ENCODE peak calls at places on chromosomes 7 and 10, in seven cellular contexts. R is fibroblast of lung, Q is foreskin fibroblast, D is Peyer's patch, K is upper lobe of right lung, V is kidney, M is tibial artery. G is an unnamed sample.

GRCh38 chr7:93910076-93910994 is 4.0 kb downstream of the GNGT1 start:
- DNase-seq in R (peak; percentile 89), Q (peak; percentile 67), D (no peak), K (no peak), V (no peak), M (no peak), G (no peak)

GRCh38 chr10:15084502-15084922 is 4.1 kb downstream of the ACBD7 start:
- DNase-seq in R (peak; percentile 99), Q (peak; percentile 85), D (no peak), K (no peak), V (no peak), M (no peak), G (no peak)

GRCh38 chr10:114502071-114502470 is 97.8 kb upstream of the AFAP1L2 start:
- DNase-seq in R (no peak), Q (no peak), D (no peak), K (no peak), V (no peak), M (no peak), G (no peak)

GRCh38 chr7:15042285-15042684 is 139.7 kb upstream of the DGKB start:
- DNase-seq in R (no peak), Q (no peak), D (no peak), K (no peak), V (no peak), M (no peak), G (no peak)

GRCh38 chr7:138167869-138168296 is 91.6 kb downstream of the AKR1D1 start:
- DNase-seq in R (no peak), Q (no peak), D (no peak), K (no peak), V (no peak), M (no peak), G (no peak)

GRCh38 chr10:87066178-87066577 is 28.5 kb downstream of the GLUD1 start:
- DNase-seq in R (no peak), Q (no peak), D (no peak), K (no peak), V (no peak), M (no peak), G (no peak)

GRCh38 chr10:76382381-76382851 is 951.0 kb downstream of the LRMDA start:
- DNase-seq in R (peak; percentile 58), Q (peak; percentile 87), D (no peak), K (no peak), V (no peak), M (no peak), G (no peak)

GRCh38 chr10:75801121-75801520 is 369.7 kb downstream of the LRMDA start:
- DNase-seq in R (no peak), Q (no peak), D (no peak), K (no peak), V (no peak), M (no peak), G (no peak)

GRCh38 chr7:84204655-84205054 is 10.1 kb upstream of the SEMA3A start:
- DNase-seq in R (peak; percentile 84), Q (peak; percentile 85), D (no peak), K (no peak), V (no peak), M (no peak), G (no peak)

GRCh38 chr7:155815332-155816191 is 3.3 kb upstream of the SHH start:
- DNase-seq in R (peak; percentile 53), Q (no peak), D (no peak), K (peak; percentile 89), V (peak; percentile 90), M (no peak), G (no peak)

GRCh38 chr7:20595971-20596370 is 19.5 kb upstream of the ABCB5 start:
- DNase-seq in R (no peak), Q (no peak), D (no peak), K (no peak), V (no peak), M (no peak), G (no peak)

GRCh38 chr7:130141161-130141857 is 63.9 kb downstream of the TMEM209 start:
- DNase-seq in R (peak; percentile 81), Q (peak; percentile 63), D (peak; percentile 52), K (peak; percentile 92), V (peak; percentile 95), M (peak; percentile 86), G (no peak)

GRCh38 chr10:46524471-46525176 is 31.8 kb downstream of the GPRIN2 start:
- DNase-seq in R (peak; percentile 56), Q (peak; percentile 36), D (no peak), K (peak; percentile 68), V (peak; percentile 83), M (no peak), G (no peak)

GRCh38 chr10:490256-490655 is 199.2 kb downstream of the DIP2C start:
- DNase-seq in R (peak; percentile 64), Q (no peak), D (no peak), K (peak; percentile 33), V (peak; percentile 30), M (peak; percentile 81), G (no peak)

GRCh38 chr10:80468002-80468401 is 13.9 kb downstream of the TSPAN14 start:
- DNase-seq in R (no peak), Q (no peak), D (peak; percentile 85), K (peak; percentile 85), V (peak; percentile 93), M (peak; percentile 75), G (no peak)

GRCh38 chr10:95247881-95248583 is 42.8 kb downstream of the PDLIM1 start:
- DNase-seq in R (no peak), Q (no peak), D (no peak), K (no peak), V (no peak), M (peak; percentile 28), G (no peak)

DNA sequence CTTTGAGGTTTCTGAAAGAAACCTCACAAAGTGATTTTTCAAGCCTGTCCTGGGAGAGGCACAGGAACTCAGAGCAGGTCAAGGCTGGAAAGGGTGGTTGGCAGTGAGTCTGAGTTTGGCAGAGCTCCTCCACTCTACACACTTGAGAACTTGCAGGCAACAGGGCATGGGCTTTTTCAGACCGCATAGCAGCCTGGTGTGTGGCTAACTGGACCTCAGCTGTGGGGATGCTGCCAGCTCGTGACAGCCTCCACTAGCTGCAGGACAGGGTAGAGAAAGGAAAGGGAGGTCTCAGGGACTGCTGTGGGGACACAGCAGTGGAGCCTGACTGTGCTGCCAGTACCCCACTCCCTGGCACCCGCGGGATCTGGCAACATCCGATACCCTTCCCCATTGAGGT is 2.6 kb downstream of the CDHR1 start:
- DNase-seq in R (no peak), Q (no peak), D (no peak), K (peak; percentile 50), V (no peak), M (no peak), G (no peak)
- TF ChIP-seq CTCF in R (no peak), Q (no peak), D (no peak), K (no peak), V (no peak), M (no peak), G (no peak)

GRCh38 chr10:52440612-52441285 is 126.7 kb downstream of the DKK1 start:
- DNase-seq in R (no peak), Q (peak; percentile 26), D (no peak), K (no peak), V (no peak), M (no peak), G (no peak)

GRCh38 chr10:52438119-52438518 is 124.0 kb downstream of the DKK1 start:
- DNase-seq in R (no peak), Q (no peak), D (no peak), K (no peak), V (no peak), M (no peak), G (no peak)

GRCh38 chr10:52446391-52446790 is 132.3 kb downstream of the DKK1 start:
- DNase-seq in R (no peak), Q (no peak), D (no peak), K (no peak), V (no peak), M (no peak), G (no peak)

GRCh38 chr10:52443419-52444388 is 129.6 kb downstream of the DKK1 start:
- DNase-seq in R (peak; percentile 85), Q (peak; percentile 81), D (no peak), K (no peak), V (no peak), M (no peak), G (no peak)

GRCh38 chr10:52442576-52442975 is 128.5 kb downstream of the DKK1 start:
- DNase-seq in R (peak; percentile 39), Q (peak; percentile 75), D (no peak), K (no peak), V (no peak), M (no peak), G (no peak)
- H3K4me3 ChIP-seq in R (no peak overlapping the region), Q (no peak overlapping the region), D (no peak overlapping the region), K (no peak overlapping the region), V (no peak overlapping the region), M (no peak overlapping the region), G (no peak overlapping the region)

GRCh38 chr10:58464956-58465355 is 47.7 kb upstream of the BICC1 start:
- DNase-seq in R (no peak), Q (no peak), D (no peak), K (no peak), V (no peak), M (no peak), G (no peak)
- TF ChIP-seq CTCF in R (no peak), Q (no peak), D (no peak), K (no peak), V (no peak), M (no peak), G (no peak)

GRCh38 chr10:70461397-70462348 is 16.9 kb upstream of the PALD1 start:
- DNase-seq in R (peak; percentile 61), Q (peak; percentile 35), D (peak; percentile 66), K (no peak), V (peak; percentile 75), M (no peak), G (no peak)

GRCh38 chr10:70457759-70458305 is 16.4 kb upstream of the NODAL start:
- DNase-seq in R (no peak), Q (no peak), D (no peak), K (no peak), V (no peak), M (no peak), G (no peak)

GRCh38 chr10:70458329-70459060 is 17.0 kb upstream of the NODAL start:
- DNase-seq in R (peak; percentile 73), Q (peak; percentile 69), D (peak; percentile 18), K (peak; percentile 86), V (peak; percentile 93), M (peak; percentile 95), G (peak; percentile 93)

GRCh38 chr10:70459771-70460490 is 18.4 kb upstream of the NODAL start:
- DNase-seq in R (no peak), Q (no peak), D (no peak), K (no peak), V (no peak), M (no peak), G (no peak)

DNA sequence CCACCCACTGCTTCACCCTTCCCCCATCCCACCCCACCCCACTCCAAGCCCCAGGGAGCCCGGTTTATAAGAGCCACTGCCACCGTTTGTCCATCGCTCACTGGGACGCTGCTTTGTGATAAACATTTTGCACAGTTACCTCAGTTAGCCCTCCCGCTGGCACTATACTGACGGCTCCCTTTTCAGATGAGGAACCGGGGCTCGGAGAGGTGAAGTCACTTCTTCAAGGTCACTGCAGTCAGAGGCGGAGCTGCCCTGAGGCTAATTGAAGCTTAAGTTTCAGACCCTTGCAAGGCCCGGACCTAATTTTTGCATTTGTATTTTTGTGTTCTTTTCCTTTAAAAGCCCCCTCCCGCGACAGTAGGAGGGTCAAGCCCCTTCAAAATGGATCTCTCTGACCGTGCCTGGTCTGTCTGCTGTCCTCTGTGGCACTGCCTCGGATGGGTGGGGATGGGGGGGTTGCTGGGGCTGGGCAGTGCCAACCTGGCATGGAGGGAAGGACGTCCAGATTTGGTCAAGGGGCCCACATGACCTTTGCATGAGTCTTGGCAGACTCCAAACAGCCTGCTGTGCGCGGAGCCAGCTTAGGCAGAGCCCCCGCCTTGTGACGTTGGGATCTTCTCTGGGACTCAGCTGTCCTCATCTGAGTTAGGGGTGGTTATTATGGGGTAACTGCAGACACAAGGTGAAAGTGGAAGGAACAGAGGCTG is 17.7 kb upstream of the NODAL start:
- DNase-seq in R (no peak), Q (no peak), D (no peak), K (no peak), V (no peak), M (peak; percentile 83), G (no peak)
- H3K4me3 ChIP-seq in R (no peak overlapping the region), Q (no peak overlapping the region), D (no peak overlapping the region), K (no peak overlapping the region), V (no peak overlapping the region), M (peak overlapping the region; percentile 46), G (peak overlapping the region; percentile 65)

G was measured in coronary artery.